ENCODE peak calls at places on chromosomes 6 and 20, in six cellular contexts. K, H, A, X, P and G are unnamed samples.

GRCh38 chr6:169805242-169805838 is 53.9 kb downstream of the ERMARD start:
- DNase-seq in K (no peak), H (no peak), A (no peak), X (no peak), P (no peak), G (no peak)

GRCh38 chr6:51007237-51007636 is 188.6 kb downstream of the TFAP2B start:
- DNase-seq in K (no peak), H (no peak), A (no peak), X (no peak), P (no peak), G (no peak)

GRCh38 chr20:33054381-33054780 is 678 bp downstream of the BPIFB3 start:
- DNase-seq in K (no peak), H (no peak), A (no peak), X (no peak), P (no peak), G (no peak)

GRCh38 chr6:90610291-90610670 is 23.4 kb upstream of the MAP3K7 start:
- DNase-seq in K (peak), H (no peak), A (no peak), X (peak), P (peak), G (no peak)

GRCh38 chr20:61956396-61957342 is 109.0 kb downstream of the TAF4 start:
- DNase-seq in K (no peak), H (no peak), A (no peak), X (peak), P (no peak), G (no peak)

GRCh38 chr20:50347568-50347981 is 156.9 kb downstream of the CEBPB start:
- DNase-seq in K (no peak), H (no peak), A (no peak), X (no peak), P (peak), G (no peak)

GRCh38 chr6:36389353-36389752 is 1.9 kb upstream of the ETV7 start:
- DNase-seq in K (no peak), H (no peak), A (no peak), X (no peak), P (no peak), G (no peak)

GRCh38 chr6:32627831-32628230 is 9.4 kb upstream of the HLA-DQA1 start:
- DNase-seq in K (peak), H (no peak), A (no peak), X (peak), P (peak), G (no peak)

GRCh38 chr6:46491789-46492547 is 719 bp upstream of the RCAN2 start:
- DNase-seq in K (peak), H (no peak), A (no peak), X (peak), P (peak), G (peak)

GRCh38 chr20:57657537-57658446 is 37.6 kb upstream of the ZBP1 start:
- DNase-seq in K (no peak), H (peak), A (no peak), X (no peak), P (no peak), G (peak)

GRCh38 chr20:9978395-9979004 is 56.3 kb upstream of the ANKEF1 start:
- DNase-seq in K (peak), H (no peak), A (peak), X (peak), P (peak), G (peak)

GRCh38 chr6:20866940-20867630 is 332.8 kb downstream of the CDKAL1 start:
- DNase-seq in K (no peak), H (no peak), A (no peak), X (peak), P (peak), G (no peak)

GRCh38 chr20:62529916-62530642 is 54.3 kb upstream of the GATA5 start:
- DNase-seq in K (no peak), H (no peak), A (no peak), X (no peak), P (no peak), G (no peak)

GRCh38 chr6:89987140-89987539 is 92.9 kb downstream of the GJA10 start:
- DNase-seq in K (no peak), H (no peak), A (no peak), X (no peak), P (no peak), G (no peak)

GRCh38 chr20:19947611-19948264 is 69.4 kb upstream of the NAA20 start:
- DNase-seq in K (no peak), H (no peak), A (no peak), X (peak), P (peak), G (peak)

GRCh38 chr6:47680056-47680455 is 18.3 kb upstream of the ADGRF4 start:
- DNase-seq in K (no peak), H (no peak), A (no peak), X (no peak), P (no peak), G (no peak)

GRCh38 chr6:25050356-25050755 is 114.6 kb upstream of the RIPOR2 start:
- DNase-seq in K (no peak), H (peak), A (no peak), X (peak), P (peak), G (no peak)

GRCh38 chr6:126618639-126619331 is 278.9 kb downstream of the CENPW start:
- DNase-seq in K (no peak), H (no peak), A (no peak), X (no peak), P (no peak), G (no peak)

GRCh38 chr6:37306624-37307222 is 47.1 kb upstream of the RNF8 start:
- DNase-seq in K (no peak), H (no peak), A (peak), X (no peak), P (no peak), G (peak)

GRCh38 chr6:133767571-133767970 is 121.3 kb upstream of the TCF21 start:
- DNase-seq in K (no peak), H (no peak), A (no peak), X (peak), P (peak), G (no peak)

GRCh38 chr6:18640754-18641153 is 253.6 kb downstream of the RNF144B start:
- DNase-seq in K (no peak), H (no peak), A (no peak), X (no peak), P (no peak), G (no peak)

GRCh38 chr6:139436521-139437348 is 62.3 kb upstream of the CITED2 start:
- DNase-seq in K (no peak), H (no peak), A (no peak), X (no peak), P (peak), G (no peak)

GRCh38 chr20:1323830-1324597 is 4.9 kb downstream of the SDCBP2 start:
- DNase-seq in K (no peak), H (no peak), A (no peak), X (no peak), P (no peak), G (no peak)